ENCODE peak calls at places on chromosomes 11 and 22, in four cellular contexts. One of them, this sample, is unnamed.

GRCh38 chr11:44837650-44838049 is 110.9 kb downstream of the TSPAN18 start:
- DNase-seq in K562: no peak
- DNase-seq in H1: no peak
- DNase-seq in HepG2: no peak
- DNase-seq in this sample: no peak

GRCh38 chr11:118306556-118306955 is 2.0 kb downstream of the CD3E start:
- DNase-seq in K562: no peak
- DNase-seq in HepG2: no peak
- DNase-seq in H1: no peak
- DNase-seq in this sample: no peak

GRCh38 chr22:19998991-19999820 is 17.4 kb downstream of the ARVCF start:
- DNase-seq in HepG2: no peak
- DNase-seq in K562: no peak
- DNase-seq in H1: no peak
- DNase-seq in this sample: no peak

GRCh38 chr11:11985016-11985715 is 23.3 kb downstream of the DKK3 start:
- DNase-seq in H1: no peak
- DNase-seq in HepG2: no peak
- DNase-seq in K562: no peak
- DNase-seq in this sample: no peak

GRCh38 chr11:43825217-43825816 is 55.3 kb upstream of the ALKBH3 start:
- DNase-seq in K562: peak; percentile 56
- DNase-seq in H1: no peak
- DNase-seq in HepG2: peak; percentile 8
- DNase-seq in this sample: peak; percentile 31

GRCh38 chr11:101738494-101738893 is 154.7 kb upstream of the TRPC6 start:
- DNase-seq in H1: no peak
- DNase-seq in HepG2: no peak
- DNase-seq in K562: no peak
- DNase-seq in this sample: no peak

GRCh38 chr11:75337195-75337654 is 14.2 kb downstream of the ARRB1 start:
- DNase-seq in HepG2: no peak
- DNase-seq in K562: peak; percentile 59
- DNase-seq in H1: no peak
- DNase-seq in this sample: no peak

GRCh38 chr11:94757037-94757681 is 11.0 kb upstream of the AMOTL1 start:
- DNase-seq in H1: no peak
- DNase-seq in HepG2: no peak
- DNase-seq in K562: no peak
- DNase-seq in this sample: no peak

GRCh38 chr11:74932797-74933196 is 16.1 kb downstream of the XRRA1 start:
- DNase-seq in H1: no peak
- DNase-seq in HepG2: no peak
- DNase-seq in K562: no peak
- DNase-seq in this sample: no peak

GRCh38 chr11:114145166-114145695 is 85.7 kb downstream of the ZBTB16 start:
- DNase-seq in HepG2: no peak
- DNase-seq in H1: no peak
- DNase-seq in K562: no peak
- DNase-seq in this sample: no peak

GRCh38 chr11:118198370-118198769 is 21.9 kb upstream of the SCN2B start:
- DNase-seq in HepG2: peak; percentile 68
- DNase-seq in K562: peak; percentile 83
- DNase-seq in H1: peak; percentile 33
- DNase-seq in this sample: peak; percentile 48

GRCh38 chr22:42814215-42814614 is 42.9 kb downstream of the ARFGAP3 start:
- DNase-seq in HepG2: peak; percentile 42
- DNase-seq in H1: no peak
- DNase-seq in K562: no peak
- DNase-seq in this sample: no peak

GRCh38 chr11:69485337-69486041 is 4.0 kb downstream of the LINC01488 start:
- DNase-seq in K562: no peak
- DNase-seq in HepG2: peak; percentile 90
- DNase-seq in H1: no peak
- DNase-seq in this sample: no peak

GRCh38 chr11:118913411-118914125 is 12.2 kb downstream of the BCL9L start:
- DNase-seq in H1: no peak
- DNase-seq in HepG2: no peak
- DNase-seq in K562: no peak
- DNase-seq in this sample: no peak

GRCh38 chr11:120462825-120463224 is 48.7 kb upstream of the GRIK4 start:
- DNase-seq in K562: no peak
- DNase-seq in H1: no peak
- DNase-seq in HepG2: no peak
- DNase-seq in this sample: no peak

GRCh38 chr22:50201191-50202129 is 649 bp downstream of the SELENOO start:
- DNase-seq in HepG2: peak; percentile 23
- DNase-seq in K562: peak; percentile 45
- DNase-seq in H1: no peak
- DNase-seq in this sample: no peak

GRCh38 chr22:50146440-50147228 is 23.9 kb upstream of the PANX2 start:
- DNase-seq in K562: peak; percentile 72
- DNase-seq in H1: no peak
- DNase-seq in HepG2: peak; percentile 87
- DNase-seq in this sample: peak; percentile 32

GRCh38 chr11:59846556-59846955 is 1.3 kb upstream of the CBLIF start:
- DNase-seq in HepG2: no peak
- DNase-seq in H1: no peak
- DNase-seq in K562: no peak
- DNase-seq in this sample: no peak

GRCh38 chr11:46345881-46346484 is 1.3 kb upstream of the DGKZ start:
- DNase-seq in H1: no peak
- DNase-seq in K562: no peak
- DNase-seq in HepG2: no peak
- DNase-seq in this sample: no peak

GRCh38 chr22:44567846-44568493 is 69.9 kb upstream of the RTL6 start:
- DNase-seq in H1: no peak
- DNase-seq in K562: peak; percentile 47
- DNase-seq in HepG2: peak; percentile 45
- DNase-seq in this sample: peak; percentile 54

GRCh38 chr11:65887723-65888162 is 528 bp downstream of the FIBP start:
- DNase-seq in H1: no peak
- DNase-seq in K562: no peak
- DNase-seq in HepG2: no peak
- DNase-seq in this sample: no peak

GRCh38 chr11:10519630-10520029 is 21.4 kb downstream of the RNF141 start:
- DNase-seq in HepG2: no peak
- DNase-seq in H1: no peak
- DNase-seq in K562: no peak
- DNase-seq in this sample: no peak

GRCh38 chr11:93694586-93694985 is 33.1 kb downstream of the CEP295 start:
- DNase-seq in HepG2: no peak
- DNase-seq in K562: no peak
- DNase-seq in H1: no peak
- DNase-seq in this sample: no peak

GRCh38 chr22:32144875-32145274 is 14.2 kb downstream of the C22orf42 start:
- DNase-seq in H1: no peak
- DNase-seq in HepG2: no peak
- DNase-seq in K562: no peak
- DNase-seq in this sample: no peak

GRCh38 chr22:46465348-46465725 is 72.1 kb downstream of the CELSR1 start:
- DNase-seq in H1: no peak
- DNase-seq in K562: no peak
- DNase-seq in HepG2: no peak
- DNase-seq in this sample: no peak

GRCh38 chr11:130272336-130272735 is 42.4 kb downstream of the ZBTB44 start:
- DNase-seq in H1: no peak
- DNase-seq in HepG2: no peak
- DNase-seq in K562: no peak
- DNase-seq in this sample: no peak

GRCh38 chr22:37167176-37167980 is 17.7 kb upstream of the IL2RB start:
- DNase-seq in HepG2: no peak
- DNase-seq in K562: no peak
- DNase-seq in H1: no peak
- DNase-seq in this sample: no peak

GRCh38 chr11:36774603-36775002 is 176.6 kb upstream of the RAG2 start:
- DNase-seq in HepG2: no peak
- DNase-seq in H1: no peak
- DNase-seq in K562: no peak
- DNase-seq in this sample: no peak

GRCh38 chr11:68996376-68997123 is 15.8 kb upstream of the MRGPRD start:
- DNase-seq in H1: no peak
- DNase-seq in K562: no peak
- DNase-seq in HepG2: no peak
- DNase-seq in this sample: no peak

GRCh38 chr11:134480129-134480652 is 68.1 kb upstream of the B3GAT1 start:
- DNase-seq in HepG2: no peak
- DNase-seq in K562: no peak
- DNase-seq in H1: no peak
- DNase-seq in this sample: no peak
- TF ChIP-seq SRF in HepG2: no peak
- TF ChIP-seq SRF in K562: no peak
- TF ChIP-seq SRF in H1: no peak
- TF ChIP-seq SRF in this sample: no peak

DNA sequence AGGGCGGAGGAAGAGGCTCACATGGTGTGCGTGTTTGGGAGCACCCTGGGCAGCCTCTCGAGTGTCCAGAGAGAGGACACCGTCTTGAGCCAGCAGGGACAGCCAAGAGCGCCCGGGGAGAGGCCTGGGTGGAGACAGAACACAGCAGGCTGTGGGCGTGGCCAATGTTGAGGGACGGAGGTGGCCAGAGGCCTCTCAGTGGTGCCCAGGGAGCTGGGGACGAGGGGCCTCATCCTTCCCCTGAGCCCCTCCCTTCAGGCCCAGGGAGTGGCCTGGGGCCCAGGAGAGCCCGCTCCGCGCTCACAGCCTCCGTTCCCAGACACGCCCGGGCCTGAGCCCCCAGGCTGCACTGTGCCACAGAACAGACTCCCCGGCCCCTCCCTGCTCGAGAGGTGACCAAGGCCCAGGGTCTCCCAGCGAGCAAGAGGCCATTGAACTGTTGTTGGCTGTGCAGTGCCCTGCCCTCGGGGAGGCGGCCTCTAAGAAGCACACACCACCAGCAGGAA is 48.4 kb downstream of the CDKN1C start:
- DNase-seq in K562: peak; percentile 82
- DNase-seq in H1: no peak
- DNase-seq in HepG2: peak; percentile 62
- DNase-seq in this sample: peak; percentile 18
- TF ChIP-seq FOSL1 in K562: no peak
- TF ChIP-seq FOSL1 in H1: no peak
- TF ChIP-seq FOSL1 in HepG2: no peak
- TF ChIP-seq FOSL1 in this sample: no peak

DNA sequence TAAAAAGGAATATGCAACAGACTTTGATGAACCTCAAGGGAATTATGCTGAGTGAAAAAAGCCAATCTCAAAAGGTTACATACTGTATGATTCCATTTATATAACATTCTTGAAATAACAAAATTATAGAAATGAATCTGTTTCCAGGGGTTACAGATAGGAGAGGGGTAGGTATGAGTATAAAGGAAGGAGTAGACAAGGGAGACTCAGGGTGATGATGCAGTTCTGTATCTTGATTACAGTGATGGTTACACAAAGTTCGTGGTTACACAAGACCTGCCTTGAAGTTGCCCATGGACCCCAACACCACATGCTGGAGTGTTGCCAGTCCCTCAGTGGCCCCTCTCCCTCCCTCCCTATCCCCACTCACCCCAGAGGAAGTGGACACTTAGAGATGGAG is 20.3 kb downstream of the STK33 start:
- DNase-seq in HepG2: no peak
- DNase-seq in H1: no peak
- DNase-seq in K562: no peak
- DNase-seq in this sample: no peak
- TF ChIP-seq SRF in HepG2: no peak
- TF ChIP-seq SRF in H1: no peak
- TF ChIP-seq SRF in K562: no peak
- TF ChIP-seq SRF in this sample: no peak

GRCh38 chr11:18844753-18845367 is 53.3 kb upstream of the PTPN5 start:
- DNase-seq in K562: peak; percentile 47
- DNase-seq in H1: no peak
- DNase-seq in HepG2: peak; percentile 37
- DNase-seq in this sample: peak; percentile 36
- TF ChIP-seq FOSL1 in K562: no peak
- TF ChIP-seq FOSL1 in H1: no peak
- TF ChIP-seq FOSL1 in HepG2: no peak
- TF ChIP-seq FOSL1 in this sample: no peak

GRCh38 chr11:32437406-32438345 is 2.3 kb upstream of the WT1 start:
- DNase-seq in HepG2: no peak
- DNase-seq in H1: no peak
- DNase-seq in K562: no peak
- DNase-seq in this sample: no peak

GRCh38 chr11:32436751-32437405 is 1.5 kb upstream of the WT1 start:
- DNase-seq in HepG2: no peak
- DNase-seq in H1: no peak
- DNase-seq in K562: no peak
- DNase-seq in this sample: no peak

GRCh38 chr11:32439488-32440210 is 4.3 kb upstream of the WT1 start:
- DNase-seq in K562: no peak
- DNase-seq in HepG2: no peak
- DNase-seq in H1: no peak
- DNase-seq in this sample: no peak

GRCh38 chr11:32438883-32439487 is 3.6 kb upstream of the WT1 start:
- DNase-seq in HepG2: no peak
- DNase-seq in K562: no peak
- DNase-seq in H1: no peak
- DNase-seq in this sample: no peak

GRCh38 chr11:32438346-32438882 is 3.1 kb upstream of the WT1 start:
- DNase-seq in H1: no peak
- DNase-seq in HepG2: no peak
- DNase-seq in K562: no peak
- DNase-seq in this sample: no peak
- TF ChIP-seq SRF in H1: no peak
- TF ChIP-seq SRF in HepG2: no peak
- TF ChIP-seq SRF in K562: no peak
- TF ChIP-seq SRF in this sample: no peak

GRCh38 chr22:26416670-26417270 is 12.3 kb upstream of the ASPHD2 start:
- DNase-seq in K562: no peak
- DNase-seq in HepG2: no peak
- DNase-seq in H1: peak; percentile 70
- DNase-seq in this sample: no peak
- TF ChIP-seq FOSL1 in K562: peak; percentile 65
- TF ChIP-seq FOSL1 in HepG2: no peak
- TF ChIP-seq FOSL1 in H1: peak; percentile 38
- TF ChIP-seq FOSL1 in this sample: peak; percentile 16

GRCh38 chr11:88590366-88590765 is 252.8 kb upstream of the CTSC start:
- DNase-seq in H1: no peak
- DNase-seq in K562: no peak
- DNase-seq in HepG2: no peak
- DNase-seq in this sample: no peak
- TF ChIP-seq SRF in H1: no peak
- TF ChIP-seq SRF in K562: no peak
- TF ChIP-seq SRF in HepG2: no peak
- TF ChIP-seq SRF in this sample: no peak

This sample was measured in HCT116.